ENCODE peak calls at places on chromosome 17, in nine cellular contexts. U, L, Y, F, C, O, P, K and X are unnamed samples.
A peak's percentile ranks its signal among the peaks of the same experiment; 100 is the strongest.

GRCh38 chr17:75641343-75641742 is 8.1 kb downstream of the SMIM5 start:
- DNase-seq in L (no peak), P (no peak), U (no peak), K (peak; percentile 11), F (no peak), Y (no peak), C (no peak), O (no peak), X (no peak)

GRCh38 chr17:50501906-50502642 is 6.2 kb upstream of the MYCBPAP start:
- DNase-seq in L (no peak), U (no peak), Y (no peak), C (no peak), O (no peak), K (no peak), P (no peak), F (no peak), X (no peak)

GRCh38 chr17:81302861-81303326 is 7.8 kb upstream of the SLC38A10 start:
- DNase-seq in C (peak; percentile 21), L (no peak), U (no peak), K (no peak), Y (no peak), F (no peak), O (no peak), P (no peak), X (no peak)

GRCh38 chr17:36686123-36686669 is 84.8 kb downstream of the MRM1 start:
- DNase-seq in O (no peak), L (no peak), P (no peak), C (peak; percentile 30), F (no peak), Y (no peak), U (no peak), K (no peak), X (no peak)

GRCh38 chr17:81517009-81517338 is 4.4 kb upstream of the ACTG1 start:
- DNase-seq in O (no peak), L (no peak), U (no peak), F (no peak), K (no peak), P (no peak), C (no peak), Y (no peak), X (no peak)

GRCh38 chr17:17809527-17810373 is 27.0 kb downstream of the SREBF1 start:
- DNase-seq in P (no peak), Y (no peak), K (no peak), F (no peak), O (no peak), L (no peak), U (no peak), C (no peak), X (no peak)

GRCh38 chr17:28792877-28793666 is 49.3 kb downstream of the TRAF4 start:
- DNase-seq in L (no peak), F (no peak), C (no peak), U (no peak), K (no peak), P (no peak), O (no peak), Y (no peak), X (no peak)

GRCh38 chr17:76072149-76072858 is at the start of gene SRP68:
- DNase-seq in K (peak; percentile 98), F (peak; percentile 63), Y (peak; percentile 69), O (peak; percentile 56), C (peak; percentile 91), U (peak; percentile 78), L (peak; percentile 86), P (peak; percentile 74), X (peak; percentile 93)

GRCh38 chr17:38447502-38448095 is 19.3 kb downstream of the ARHGAP23 start:
- DNase-seq in C (no peak), U (no peak), Y (no peak), P (no peak), K (no peak), O (no peak), F (no peak), L (no peak), X (no peak)